ENCODE peak calls at places on chromosomes 1 and 21, in six cellular contexts. I is NT2/D1; X is prostate gland; D is CD8-positive, alpha-beta T cell; A is cardiac muscle cell; L is left ventricle myocardium inferior. P is an unnamed sample.

GRCh38 chr1:92803140-92803887 is 18.4 kb upstream of the EVI5 start:
- DNase-seq in I (no peak), X (no peak), D (no peak), A (peak; percentile 70), L (no peak), P (no peak)

GRCh38 chr1:152654110-152654509 is 9.1 kb upstream of the LCE2D start:
- DNase-seq in I (peak; percentile 77), X (no peak), D (no peak), A (peak; percentile 54), L (no peak), P (peak; percentile 15)

GRCh38 chr21:37905291-37905690 is 11.0 kb downstream of the KCNJ6 start:
- DNase-seq in I (no peak), X (no peak), D (no peak), A (no peak), L (no peak), P (no peak)

GRCh38 chr1:205325334-205325884 is 3.9 kb upstream of the NUAK2 start:
- DNase-seq in I (peak; percentile 93), X (peak; percentile 64), D (peak; percentile 77), A (peak; percentile 88), L (no peak), P (peak; percentile 50)

GRCh38 chr1:21436488-21437340 is 3.2 kb upstream of the NBPF3 start:
- DNase-seq in I (no peak), X (no peak), D (no peak), A (no peak), L (no peak), P (no peak)

GRCh38 chr21:14542638-14543037 is 3.5 kb downstream of the SAMSN1 start:
- DNase-seq in I (no peak), X (no peak), D (no peak), A (no peak), L (no peak), P (no peak)

GRCh38 chr1:56934400-56935080 is 31.3 kb downstream of the C8B start:
- DNase-seq in I (peak; percentile 55), X (no peak), D (no peak), A (peak; percentile 82), L (no peak), P (no peak)

GRCh38 chr1:207713529-207713928 is 38.3 kb upstream of the CD46 start:
- DNase-seq in I (no peak), X (no peak), D (no peak), A (no peak), L (no peak), P (no peak)

DNA sequence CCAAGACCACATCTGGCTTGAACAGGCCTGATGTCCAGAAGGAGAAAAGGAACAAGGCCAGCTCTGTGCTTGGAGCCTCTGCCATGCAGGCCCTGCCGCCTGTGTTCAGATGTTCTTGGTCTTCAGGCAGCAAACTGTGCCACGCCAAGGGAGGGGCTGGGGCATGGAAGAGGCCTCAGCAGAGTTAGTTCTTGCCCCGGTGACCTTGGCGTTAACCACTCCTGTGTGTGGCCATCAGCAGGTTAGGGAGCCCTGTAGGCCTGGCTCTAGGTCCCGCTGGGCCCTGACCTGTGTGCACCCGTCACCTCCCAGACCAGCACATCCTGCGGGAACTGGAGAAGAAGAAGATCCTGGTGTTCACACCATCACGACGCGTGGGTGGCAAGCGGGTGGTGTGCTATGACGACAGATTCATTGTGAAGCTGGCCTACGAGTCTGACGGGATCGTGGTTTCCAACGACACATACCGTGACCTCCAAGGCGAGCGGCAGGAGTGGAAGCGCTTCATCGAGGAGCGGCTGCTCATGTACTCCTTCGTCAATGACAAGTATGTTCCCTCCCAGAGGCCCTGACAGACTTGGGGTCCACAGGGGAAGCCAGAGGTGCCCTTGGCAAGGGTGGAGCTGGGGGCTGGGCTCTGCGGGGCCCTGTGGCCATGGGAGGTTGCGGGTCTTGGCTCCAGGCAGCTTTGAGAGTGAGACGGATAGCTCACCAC is 7.1 kb downstream of the ZC3H12A start:
- DNase-seq in I (no peak), X (no peak), D (no peak), A (no peak), L (no peak), P (no peak)
- H3K4me1 ChIP-seq in I (peaks cover 38% of the 10 kb centered on the region), X (peaks cover 54% of the 10 kb centered on the region), D (peaks cover 41% of the 10 kb centered on the region), A (peaks cover 8% of the 10 kb centered on the region), L (peaks cover 68% of the 10 kb centered on the region), P (peaks cover 48% of the 10 kb centered on the region)

DNA sequence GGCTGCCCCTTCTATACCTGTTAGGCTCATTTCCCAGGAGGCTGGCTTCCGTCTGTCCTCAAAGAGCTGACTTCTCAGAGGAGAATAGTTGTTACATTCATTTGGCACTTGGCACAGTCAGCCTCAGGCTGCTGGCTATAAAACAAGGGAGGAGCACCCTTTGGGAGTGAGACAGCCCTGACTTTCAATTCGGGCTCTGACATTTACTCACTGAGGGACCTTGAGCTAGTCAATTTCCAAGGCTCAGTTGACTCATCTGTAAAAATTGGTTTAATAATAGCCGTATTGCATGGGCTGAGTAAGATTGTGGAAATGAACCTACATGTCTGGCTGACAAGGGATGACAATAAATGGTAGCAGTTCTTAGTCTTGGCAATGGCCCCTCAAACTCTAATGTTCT is 13.7 kb downstream of the ALX3 start:
- DNase-seq in I (no peak), X (no peak), D (no peak), A (peak; percentile 13), L (no peak), P (no peak)
- H3K4me1 ChIP-seq in I (peaks cover 18% of the 10 kb centered on the region), X (no peaks in the 10 kb centered on the region), D (no peaks in the 10 kb centered on the region), A (no peaks in the 10 kb centered on the region), L (peaks cover 25% of the 10 kb centered on the region), P (no peaks in the 10 kb centered on the region)

DNA sequence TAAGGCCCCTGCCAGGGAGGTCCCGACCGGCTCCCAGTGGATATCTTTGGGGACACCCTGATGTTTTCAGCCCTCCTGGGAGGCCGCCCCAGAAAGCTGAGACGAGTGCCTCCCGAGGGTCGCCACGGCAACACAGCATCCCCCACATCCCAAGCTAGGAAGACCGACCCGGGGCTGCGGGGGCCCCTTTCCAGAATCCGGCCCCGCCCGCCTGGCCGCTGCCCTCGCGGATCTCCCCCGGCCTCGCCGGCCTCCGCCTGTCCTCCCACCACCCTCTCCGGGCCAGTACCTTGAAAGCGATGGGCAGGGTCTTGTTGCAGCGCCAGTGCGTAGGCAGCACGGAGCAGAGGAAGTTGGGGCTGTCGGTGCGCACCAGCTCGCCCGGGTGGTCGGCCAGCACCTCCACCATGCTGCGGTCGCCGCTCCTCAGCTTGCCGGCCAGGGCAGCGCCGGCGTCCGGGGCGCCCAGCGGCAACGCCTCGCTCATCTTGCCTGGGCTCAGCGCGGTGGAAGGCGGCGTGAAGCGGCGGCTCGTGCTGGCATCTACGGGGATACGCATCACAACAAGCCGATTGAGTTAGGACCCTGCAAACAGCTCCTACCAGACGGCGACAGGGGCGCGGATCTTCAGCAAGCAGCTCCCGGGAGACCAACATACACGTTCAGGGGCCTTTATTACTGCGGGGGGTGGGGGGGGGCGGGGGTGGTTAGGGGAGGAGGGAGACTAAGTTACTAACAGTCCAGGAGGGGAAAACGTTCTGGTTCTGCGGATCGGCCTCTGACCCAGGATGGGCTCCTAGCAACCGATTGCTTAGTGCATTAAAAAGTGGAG is 162.3 kb downstream of the RUNX1 start:
- DNase-seq in I (no peak), X (no peak), D (peak; percentile 58), A (peak; percentile 52), L (peak; percentile 27), P (peak; percentile 27)
- H3K4me1 ChIP-seq in I (no peaks in the 10 kb centered on the region), X (no peaks in the 10 kb centered on the region), D (peaks cover 25% of the 10 kb centered on the region), A (peaks cover 8% of the 10 kb centered on the region), L (peaks cover 57% of the 10 kb centered on the region), P (peaks cover 53% of the 10 kb centered on the region)

GRCh38 chr21:41483415-41483814 is 24.5 kb downstream of the TMPRSS2 start:
- DNase-seq in I (no peak), X (no peak), D (no peak), A (peak; percentile 42), L (no peak), P (no peak)

GRCh38 chr21:41482321-41482720 is 25.6 kb downstream of the TMPRSS2 start:
- DNase-seq in I (no peak), X (no peak), D (no peak), A (peak; percentile 28), L (no peak), P (no peak)

GRCh38 chr21:41481191-41481590 is 26.8 kb downstream of the TMPRSS2 start:
- DNase-seq in I (no peak), X (no peak), D (no peak), A (peak; percentile 38), L (no peak), P (no peak)

GRCh38 chr21:41483973-41484372 is 24.0 kb downstream of the TMPRSS2 start:
- DNase-seq in I (no peak), X (no peak), D (no peak), A (no peak), L (no peak), P (no peak)

DNA sequence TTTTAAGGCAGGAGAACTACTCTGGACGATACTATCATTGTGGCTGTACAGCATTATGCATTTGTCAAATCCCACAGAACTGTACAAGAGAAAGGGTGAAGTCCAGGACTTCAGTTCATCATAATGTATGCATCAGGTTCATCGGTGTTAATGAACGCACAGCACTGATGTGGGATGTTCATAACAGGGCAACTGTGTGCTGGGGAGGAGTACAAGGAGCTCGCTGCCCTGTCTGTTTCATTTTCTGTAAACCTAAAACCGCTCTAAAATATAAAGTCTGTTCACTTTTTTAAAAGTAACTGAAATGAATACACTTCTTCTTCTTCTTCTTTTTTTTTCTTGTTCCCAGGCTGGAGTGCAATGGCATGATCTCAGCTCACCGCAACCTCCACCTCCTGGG is 25.0 kb downstream of the TMPRSS2 start:
- DNase-seq in I (no peak), X (no peak), D (no peak), A (no peak), L (no peak), P (no peak)
- H3K4me1 ChIP-seq in I (peaks cover 18% of the 10 kb centered on the region), X (peaks cover 7% of the 10 kb centered on the region), D (no peaks in the 10 kb centered on the region), A (no peaks in the 10 kb centered on the region), L (no peaks in the 10 kb centered on the region), P (no peaks in the 10 kb centered on the region)

GRCh38 chr1:16183765-16184556 is 28.1 kb upstream of the EPHA2 start:
- DNase-seq in I (no peak), X (no peak), D (no peak), A (no peak), L (no peak), P (no peak)
- H3K4me1 ChIP-seq in I (peaks cover 15% of the 10 kb centered on the region), X (peaks cover 13% of the 10 kb centered on the region), D (peaks cover 5% of the 10 kb centered on the region), A (peaks cover 7% of the 10 kb centered on the region), L (peaks cover 39% of the 10 kb centered on the region), P (no peaks in the 10 kb centered on the region)

GRCh38 chr1:59350521-59350920 is 53.6 kb downstream of the FGGY start:
- DNase-seq in I (no peak), X (no peak), D (no peak), A (peak; percentile 11), L (no peak), P (no peak)

GRCh38 chr1:59343576-59343840 is 46.6 kb downstream of the FGGY start:
- DNase-seq in I (no peak), X (no peak), D (no peak), A (no peak), L (no peak), P (no peak)

GRCh38 chr1:59346429-59346828 is 49.5 kb downstream of the FGGY start:
- DNase-seq in I (no peak), X (no peak), D (no peak), A (no peak), L (no peak), P (no peak)

GRCh38 chr1:59353453-59353852 is 56.6 kb downstream of the FGGY start:
- DNase-seq in I (no peak), X (no peak), D (no peak), A (no peak), L (no peak), P (no peak)

DNA sequence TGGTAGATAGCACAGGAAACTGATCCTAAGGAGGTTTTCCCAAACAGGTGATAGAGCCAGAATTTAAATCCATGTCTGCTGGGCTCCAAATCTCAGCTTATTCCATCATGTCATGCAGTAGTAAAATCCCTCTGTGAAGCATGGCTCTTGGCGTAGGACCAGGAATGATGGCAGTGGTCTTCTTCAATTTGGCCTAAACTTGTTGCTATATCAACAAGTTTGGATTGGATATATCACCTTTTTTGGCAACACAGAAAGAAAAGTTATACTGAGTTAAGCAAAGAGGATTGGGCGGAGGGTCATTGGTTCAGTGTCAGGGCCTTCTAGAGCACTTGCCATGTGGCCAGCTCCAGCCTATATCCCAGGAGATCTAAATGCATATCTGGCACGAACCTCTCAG is 52.2 kb downstream of the FGGY start:
- DNase-seq in I (no peak), X (no peak), D (no peak), A (no peak), L (no peak), P (no peak)
- H3K4me1 ChIP-seq in I (no peaks in the 10 kb centered on the region), X (no peaks in the 10 kb centered on the region), D (no peaks in the 10 kb centered on the region), A (no peaks in the 10 kb centered on the region), L (no peaks in the 10 kb centered on the region), P (no peaks in the 10 kb centered on the region)

P was measured in CD8-positive, alpha-beta memory T cell.